ENCODE peak calls at places on chromosomes 3 and 15, in five cellular contexts. One of them, this sample, is unnamed.

GRCh38 chr15:67043939-67044771 is 21.2 kb upstream of the SMAD3 start:
- DNase-seq in AG09319: no peak
- DNase-seq in HEK293T: no peak
- DNase-seq in activated CD8-positive, alpha-beta memory T cell treated with anti-CD3 and anti-CD28 coated beads for 48 hours: no peak
- DNase-seq in mesothelial cell of epicardium: no peak
- DNase-seq in this sample: no peak

GRCh38 chr15:84827246-84827645 is 10.1 kb downstream of the ALPK3 start:
- DNase-seq in AG09319: no peak
- DNase-seq in HEK293T: no peak
- DNase-seq in activated CD8-positive, alpha-beta memory T cell treated with anti-CD3 and anti-CD28 coated beads for 48 hours: no peak
- DNase-seq in mesothelial cell of epicardium: no peak
- DNase-seq in this sample: no peak

GRCh38 chr15:99496302-99496629 is 69.5 kb upstream of the MEF2A start:
- DNase-seq in AG09319: no peak
- DNase-seq in HEK293T: no peak
- DNase-seq in activated CD8-positive, alpha-beta memory T cell treated with anti-CD3 and anti-CD28 coated beads for 48 hours: no peak
- DNase-seq in mesothelial cell of epicardium: no peak
- DNase-seq in this sample: no peak

GRCh38 chr3:123552095-123552714 is 32.6 kb downstream of the HACD2 start:
- DNase-seq in AG09319: no peak
- DNase-seq in HEK293T: peak
- DNase-seq in activated CD8-positive, alpha-beta memory T cell treated with anti-CD3 and anti-CD28 coated beads for 48 hours: no peak
- DNase-seq in mesothelial cell of epicardium: no peak
- DNase-seq in this sample: no peak

GRCh38 chr3:59425942-59426341 is 376.1 kb upstream of the CFAP20DC start:
- DNase-seq in AG09319: no peak
- DNase-seq in HEK293T: no peak
- DNase-seq in activated CD8-positive, alpha-beta memory T cell treated with anti-CD3 and anti-CD28 coated beads for 48 hours: peak
- DNase-seq in mesothelial cell of epicardium: no peak
- DNase-seq in this sample: no peak

GRCh38 chr3:59085976-59086375 is 36.2 kb upstream of the CFAP20DC start:
- DNase-seq in AG09319: no peak
- DNase-seq in HEK293T: no peak
- DNase-seq in activated CD8-positive, alpha-beta memory T cell treated with anti-CD3 and anti-CD28 coated beads for 48 hours: no peak
- DNase-seq in mesothelial cell of epicardium: no peak
- DNase-seq in this sample: no peak

GRCh38 chr3:66598168-66598567 is 97.3 kb upstream of the LRIG1 start:
- DNase-seq in AG09319: peak
- DNase-seq in HEK293T: no peak
- DNase-seq in activated CD8-positive, alpha-beta memory T cell treated with anti-CD3 and anti-CD28 coated beads for 48 hours: no peak
- DNase-seq in mesothelial cell of epicardium: no peak
- DNase-seq in this sample: no peak

GRCh38 chr15:70962084-70962483 is 69.5 kb downstream of the LRRC49 start:
- DNase-seq in AG09319: no peak
- DNase-seq in HEK293T: no peak
- DNase-seq in activated CD8-positive, alpha-beta memory T cell treated with anti-CD3 and anti-CD28 coated beads for 48 hours: no peak
- DNase-seq in mesothelial cell of epicardium: no peak
- DNase-seq in this sample: no peak

GRCh38 chr3:133181364-133182254 is 143.4 kb downstream of the TMEM108 start:
- DNase-seq in AG09319: no peak
- DNase-seq in HEK293T: no peak
- DNase-seq in activated CD8-positive, alpha-beta memory T cell treated with anti-CD3 and anti-CD28 coated beads for 48 hours: no peak
- DNase-seq in mesothelial cell of epicardium: no peak
- DNase-seq in this sample: no peak

GRCh38 chr15:101063891-101064794 is 145.0 kb downstream of the LRRK1 start:
- DNase-seq in AG09319: no peak
- DNase-seq in HEK293T: no peak
- DNase-seq in activated CD8-positive, alpha-beta memory T cell treated with anti-CD3 and anti-CD28 coated beads for 48 hours: no peak
- DNase-seq in mesothelial cell of epicardium: no peak
- DNase-seq in this sample: no peak

GRCh38 chr15:40253179-40253790 is 14.4 kb downstream of the PAK6 start:
- DNase-seq in AG09319: no peak
- DNase-seq in HEK293T: no peak
- DNase-seq in activated CD8-positive, alpha-beta memory T cell treated with anti-CD3 and anti-CD28 coated beads for 48 hours: no peak
- DNase-seq in mesothelial cell of epicardium: no peak
- DNase-seq in this sample: no peak

GRCh38 chr3:46068526-46068925 is 41.2 kb upstream of the XCR1 start:
- DNase-seq in AG09319: no peak
- DNase-seq in HEK293T: no peak
- DNase-seq in activated CD8-positive, alpha-beta memory T cell treated with anti-CD3 and anti-CD28 coated beads for 48 hours: no peak
- DNase-seq in mesothelial cell of epicardium: no peak
- DNase-seq in this sample: no peak

GRCh38 chr15:91839867-91840266 is 13.6 kb upstream of the SLCO3A1 start:
- DNase-seq in AG09319: no peak
- DNase-seq in HEK293T: no peak
- DNase-seq in activated CD8-positive, alpha-beta memory T cell treated with anti-CD3 and anti-CD28 coated beads for 48 hours: no peak
- DNase-seq in mesothelial cell of epicardium: no peak
- DNase-seq in this sample: no peak

GRCh38 chr15:90031231-90031791 is 30.2 kb downstream of the ZNF710 start:
- DNase-seq in AG09319: no peak
- DNase-seq in HEK293T: no peak
- DNase-seq in activated CD8-positive, alpha-beta memory T cell treated with anti-CD3 and anti-CD28 coated beads for 48 hours: no peak
- DNase-seq in mesothelial cell of epicardium: no peak
- DNase-seq in this sample: no peak

GRCh38 chr15:90869601-90870353 is 1.4 kb downstream of the FURIN start:
- DNase-seq in AG09319: no peak
- DNase-seq in HEK293T: no peak
- DNase-seq in activated CD8-positive, alpha-beta memory T cell treated with anti-CD3 and anti-CD28 coated beads for 48 hours: no peak
- DNase-seq in mesothelial cell of epicardium: no peak
- DNase-seq in this sample: no peak

GRCh38 chr3:37082317-37082716 is 89.0 kb downstream of the MLH1 start:
- DNase-seq in AG09319: no peak
- DNase-seq in HEK293T: no peak
- DNase-seq in activated CD8-positive, alpha-beta memory T cell treated with anti-CD3 and anti-CD28 coated beads for 48 hours: no peak
- DNase-seq in mesothelial cell of epicardium: no peak
- DNase-seq in this sample: no peak

GRCh38 chr3:37559461-37559860 is 302.2 kb upstream of the CTDSPL start:
- DNase-seq in AG09319: no peak
- DNase-seq in HEK293T: no peak
- DNase-seq in activated CD8-positive, alpha-beta memory T cell treated with anti-CD3 and anti-CD28 coated beads for 48 hours: no peak
- DNase-seq in mesothelial cell of epicardium: no peak
- DNase-seq in this sample: no peak

GRCh38 chr15:66251065-66251789 is 2.3 kb downstream of the MEGF11 start:
- DNase-seq in AG09319: no peak
- DNase-seq in HEK293T: no peak
- DNase-seq in activated CD8-positive, alpha-beta memory T cell treated with anti-CD3 and anti-CD28 coated beads for 48 hours: no peak
- DNase-seq in mesothelial cell of epicardium: no peak
- DNase-seq in this sample: no peak

GRCh38 chr15:57339321-57339720 is 37.0 kb upstream of the CGNL1 start:
- DNase-seq in AG09319: no peak
- DNase-seq in HEK293T: no peak
- DNase-seq in activated CD8-positive, alpha-beta memory T cell treated with anti-CD3 and anti-CD28 coated beads for 48 hours: no peak
- DNase-seq in mesothelial cell of epicardium: no peak
- DNase-seq in this sample: no peak

GRCh38 chr3:113685956-113686721 is 10.3 kb downstream of the USF3 start:
- DNase-seq in AG09319: peak
- DNase-seq in HEK293T: no peak
- DNase-seq in activated CD8-positive, alpha-beta memory T cell treated with anti-CD3 and anti-CD28 coated beads for 48 hours: no peak
- DNase-seq in mesothelial cell of epicardium: no peak
- DNase-seq in this sample: no peak

GRCh38 chr3:37114251-37115145 is 59.9 kb downstream of the LRRFIP2 start:
- DNase-seq in AG09319: peak
- DNase-seq in HEK293T: no peak
- DNase-seq in activated CD8-positive, alpha-beta memory T cell treated with anti-CD3 and anti-CD28 coated beads for 48 hours: no peak
- DNase-seq in mesothelial cell of epicardium: no peak
- DNase-seq in this sample: no peak

GRCh38 chr3:125281411-125281810 is 68.9 kb upstream of the SLC12A8 start:
- DNase-seq in AG09319: no peak
- DNase-seq in HEK293T: no peak
- DNase-seq in activated CD8-positive, alpha-beta memory T cell treated with anti-CD3 and anti-CD28 coated beads for 48 hours: no peak
- DNase-seq in mesothelial cell of epicardium: no peak
- DNase-seq in this sample: no peak

GRCh38 chr3:135992072-135992471 is 26.5 kb downstream of the PPP2R3A start:
- DNase-seq in AG09319: peak
- DNase-seq in HEK293T: no peak
- DNase-seq in activated CD8-positive, alpha-beta memory T cell treated with anti-CD3 and anti-CD28 coated beads for 48 hours: no peak
- DNase-seq in mesothelial cell of epicardium: no peak
- DNase-seq in this sample: no peak

GRCh38 chr3:42497009-42497731 is 5.3 kb upstream of the VIPR1 start:
- DNase-seq in AG09319: no peak
- DNase-seq in HEK293T: peak
- DNase-seq in activated CD8-positive, alpha-beta memory T cell treated with anti-CD3 and anti-CD28 coated beads for 48 hours: no peak
- DNase-seq in mesothelial cell of epicardium: peak
- DNase-seq in this sample: no peak

GRCh38 chr15:63615935-63616334 is 18.7 kb downstream of the FBXL22 start:
- DNase-seq in AG09319: no peak
- DNase-seq in HEK293T: no peak
- DNase-seq in activated CD8-positive, alpha-beta memory T cell treated with anti-CD3 and anti-CD28 coated beads for 48 hours: no peak
- DNase-seq in mesothelial cell of epicardium: no peak
- DNase-seq in this sample: no peak

GRCh38 chr3:78606756-78607155 is 1161.0 kb downstream of the ROBO1 start:
- DNase-seq in AG09319: no peak
- DNase-seq in HEK293T: no peak
- DNase-seq in activated CD8-positive, alpha-beta memory T cell treated with anti-CD3 and anti-CD28 coated beads for 48 hours: no peak
- DNase-seq in mesothelial cell of epicardium: no peak
- DNase-seq in this sample: no peak

GRCh38 chr15:45871121-45871855 is 236.5 kb downstream of the SQOR start:
- DNase-seq in AG09319: no peak
- DNase-seq in HEK293T: no peak
- DNase-seq in activated CD8-positive, alpha-beta memory T cell treated with anti-CD3 and anti-CD28 coated beads for 48 hours: no peak
- DNase-seq in mesothelial cell of epicardium: no peak
- DNase-seq in this sample: no peak

GRCh38 chr3:122415104-122415744 is 638 bp downstream of the WDR5B start:
- DNase-seq in AG09319: no peak
- DNase-seq in HEK293T: peak
- DNase-seq in activated CD8-positive, alpha-beta memory T cell treated with anti-CD3 and anti-CD28 coated beads for 48 hours: no peak
- DNase-seq in mesothelial cell of epicardium: peak
- DNase-seq in this sample: no peak

GRCh38 chr15:51735211-51735610 is 2.2 kb downstream of the LYSMD2 start:
- DNase-seq in AG09319: no peak
- DNase-seq in HEK293T: no peak
- DNase-seq in activated CD8-positive, alpha-beta memory T cell treated with anti-CD3 and anti-CD28 coated beads for 48 hours: no peak
- DNase-seq in mesothelial cell of epicardium: no peak
- DNase-seq in this sample: no peak

GRCh38 chr15:58486062-58486461 is 54.3 kb downstream of the LIPC start:
- DNase-seq in AG09319: no peak
- DNase-seq in HEK293T: no peak
- DNase-seq in activated CD8-positive, alpha-beta memory T cell treated with anti-CD3 and anti-CD28 coated beads for 48 hours: no peak
- DNase-seq in mesothelial cell of epicardium: no peak
- DNase-seq in this sample: no peak

GRCh38 chr15:58517682-58518525 is 86.1 kb downstream of the LIPC start:
- DNase-seq in AG09319: no peak
- DNase-seq in HEK293T: no peak
- DNase-seq in activated CD8-positive, alpha-beta memory T cell treated with anti-CD3 and anti-CD28 coated beads for 48 hours: no peak
- DNase-seq in mesothelial cell of epicardium: no peak
- DNase-seq in this sample: no peak

GRCh38 chr3:43736558-43736995 is 45.8 kb downstream of the ABHD5 start:
- DNase-seq in AG09319: no peak
- DNase-seq in HEK293T: no peak
- DNase-seq in activated CD8-positive, alpha-beta memory T cell treated with anti-CD3 and anti-CD28 coated beads for 48 hours: no peak
- DNase-seq in mesothelial cell of epicardium: no peak
- DNase-seq in this sample: no peak

GRCh38 chr15:99683000-99683670 is 50.1 kb downstream of the LYSMD4 start:
- DNase-seq in AG09319: no peak
- DNase-seq in HEK293T: no peak
- DNase-seq in activated CD8-positive, alpha-beta memory T cell treated with anti-CD3 and anti-CD28 coated beads for 48 hours: no peak
- DNase-seq in mesothelial cell of epicardium: no peak
- DNase-seq in this sample: no peak

GRCh38 chr3:139764069-139764905 is 86.5 kb upstream of the NMNAT3 start:
- DNase-seq in AG09319: no peak
- DNase-seq in HEK293T: no peak
- DNase-seq in activated CD8-positive, alpha-beta memory T cell treated with anti-CD3 and anti-CD28 coated beads for 48 hours: no peak
- DNase-seq in mesothelial cell of epicardium: no peak
- DNase-seq in this sample: no peak

GRCh38 chr15:78177447-78177873 is 28.3 kb downstream of the IDH3A start:
- DNase-seq in AG09319: no peak
- DNase-seq in HEK293T: peak
- DNase-seq in activated CD8-positive, alpha-beta memory T cell treated with anti-CD3 and anti-CD28 coated beads for 48 hours: no peak
- DNase-seq in mesothelial cell of epicardium: peak
- DNase-seq in this sample: no peak

GRCh38 chr3:127637546-127637945 is 8.6 kb downstream of the PODXL2 start:
- DNase-seq in AG09319: no peak
- DNase-seq in HEK293T: peak
- DNase-seq in activated CD8-positive, alpha-beta memory T cell treated with anti-CD3 and anti-CD28 coated beads for 48 hours: no peak
- DNase-seq in mesothelial cell of epicardium: no peak
- DNase-seq in this sample: no peak

GRCh38 chr15:64400583-64400982 is 12.9 kb downstream of the TRIP4 start:
- DNase-seq in AG09319: no peak
- DNase-seq in HEK293T: no peak
- DNase-seq in activated CD8-positive, alpha-beta memory T cell treated with anti-CD3 and anti-CD28 coated beads for 48 hours: no peak
- DNase-seq in mesothelial cell of epicardium: no peak
- DNase-seq in this sample: no peak

GRCh38 chr15:79179108-79179561 is 88.6 kb upstream of the RASGRF1 start:
- DNase-seq in AG09319: no peak
- DNase-seq in HEK293T: peak
- DNase-seq in activated CD8-positive, alpha-beta memory T cell treated with anti-CD3 and anti-CD28 coated beads for 48 hours: no peak
- DNase-seq in mesothelial cell of epicardium: no peak
- DNase-seq in this sample: peak